ENCODE peak calls at places on chromosomes 11 and 22, in eight cellular contexts. H is Calu3, X is HEK293T, W is aorta, E is NCI-H748 treated with DMSO at 0.1 percent for 48 hours, N is NCI-H1105, Y is NCI-H1436, A is AG10803. S is an unnamed sample.
A peak's percentile ranks its signal among the peaks of the same experiment; 100 is the strongest.

GRCh38 chr11:131033151-131033651 is 116.9 kb upstream of the SNX19 start:
- DNase-seq in E (no peak), A (peak; percentile 87), N (no peak), X (no peak), Y (no peak), H (peak; percentile 63), W (no peak), S (no peak)

GRCh38 chr11:59206635-59207034 is 6.1 kb downstream of the MPEG1 start:
- DNase-seq in H (peak; percentile 50), A (peak; percentile 35), W (no peak), Y (no peak), N (peak; percentile 24), X (peak; percentile 43), E (peak; percentile 28), S (no peak)

GRCh38 chr22:46381731-46382130 is 46.2 kb downstream of the TRMU start:
- DNase-seq in A (no peak), H (no peak), W (no peak), N (no peak), X (no peak), E (no peak), Y (no peak), S (no peak)

GRCh38 chr11:28245131-28245530 is 136.9 kb downstream of the METTL15 start:
- DNase-seq in A (peak; percentile 75), W (no peak), E (no peak), Y (no peak), N (no peak), H (no peak), X (no peak), S (no peak)

GRCh38 chr11:9573054-9573774 is at the start of gene WEE1:
- DNase-seq in E (peak; percentile 94), Y (peak; percentile 97), N (peak; percentile 98), X (peak; percentile 94), W (peak; percentile 99), H (peak; percentile 99), A (peak; percentile 98), S (peak; percentile 83)

GRCh38 chr11:43541993-43542392 is 138.5 kb upstream of the HSD17B12 start:
- DNase-seq in A (peak; percentile 11), H (no peak), E (no peak), Y (no peak), W (no peak), X (no peak), N (no peak), S (no peak)

GRCh38 chr11:46149342-46149741 is 28.1 kb upstream of the PHF21A start:
- DNase-seq in E (no peak), W (no peak), Y (no peak), X (no peak), H (no peak), N (no peak), A (no peak), S (no peak)

GRCh38 chr11:44633641-44634040 is 68.2 kb downstream of the CD82 start:
- DNase-seq in E (no peak), X (no peak), Y (no peak), H (no peak), W (no peak), N (no peak), A (no peak), S (no peak)

GRCh38 chr11:111631666-111632039 is 29.4 kb downstream of the SIK2 start:
- DNase-seq in W (no peak), N (no peak), E (no peak), A (peak; percentile 90), H (no peak), Y (no peak), X (no peak), S (no peak)

GRCh38 chr11:110366234-110366633 is 63.5 kb upstream of the FDX1 start:
- DNase-seq in W (no peak), N (peak; percentile 22), Y (no peak), E (no peak), A (peak; percentile 34), H (peak; percentile 51), X (peak; percentile 20), S (no peak)

GRCh38 chr11:20155683-20156279 is 4.5 kb downstream of the DBX1 start:
- DNase-seq in Y (no peak), W (no peak), A (no peak), X (no peak), N (no peak), H (no peak), E (no peak), S (no peak)

GRCh38 chr11:128620306-128621175 is 33.2 kb upstream of the ETS1 start:
- DNase-seq in W (no peak), X (no peak), N (no peak), Y (no peak), H (no peak), E (no peak), A (peak; percentile 55), S (no peak)

GRCh38 chr11:8814209-8814922 is 96.6 kb upstream of the AKIP1 start:
- DNase-seq in Y (no peak), E (no peak), A (peak; percentile 40), H (no peak), X (no peak), N (no peak), W (no peak), S (peak; percentile 53)

GRCh38 chr22:45671051-45671782 is 417 bp upstream of the ATXN10 start:
- DNase-seq in H (no peak), E (no peak), N (no peak), X (peak; percentile 13), A (peak; percentile 23), Y (no peak), W (no peak), S (peak; percentile 5)

GRCh38 chr22:27686534-27686933 is 115.0 kb downstream of the MN1 start:
- DNase-seq in A (peak; percentile 75), W (peak; percentile 91), H (peak; percentile 69), N (no peak), X (no peak), E (no peak), Y (no peak), S (no peak)

GRCh38 chr11:3894128-3894731 is 38.8 kb downstream of the STIM1 start:
- DNase-seq in W (peak; percentile 61), Y (no peak), H (no peak), E (no peak), A (peak; percentile 51), N (no peak), X (no peak), S (no peak)

GRCh38 chr22:46539169-46539568 is 1.7 kb upstream of the CELSR1 start:
- DNase-seq in N (no peak), E (peak; percentile 19), Y (no peak), A (no peak), X (no peak), H (no peak), W (no peak), S (no peak)

GRCh38 chr22:23524226-23524625 is 55.9 kb downstream of the IGLL1 start:
- DNase-seq in A (no peak), E (no peak), X (no peak), W (no peak), H (no peak), Y (no peak), N (no peak), S (no peak)

GRCh38 chr11:77046060-77046501 is 11.9 kb downstream of the B3GNT6 start:
- DNase-seq in H (peak; percentile 89), X (peak; percentile 76), A (no peak), W (no peak), Y (peak; percentile 47), E (peak; percentile 14), N (no peak), S (no peak)

GRCh38 chr11:44361883-44362282 is 51.9 kb upstream of the ALX4 start:
- DNase-seq in A (peak; percentile 1), W (no peak), Y (no peak), N (no peak), E (no peak), X (no peak), H (no peak), S (no peak)

S was measured in NCI-H187 treated with DMSO at 0.1 percent for 48 hours.